ENCODE peak calls at places on chromosomes 3 and 15, in four cellular contexts. G, J, H and R are unnamed samples.

GRCh38 chr15:100627789-100628395 is 25.5 kb downstream of the ASB7 start:
- DNase-seq in H (peak), J (peak), G (peak), R (peak)

GRCh38 chr3:186464424-186465093 is 79.6 kb downstream of the CRYGS start:
- DNase-seq in G (peak), J (peak), H (peak), R (no peak)

GRCh38 chr3:39000008-39000450 is 51.7 kb downstream of the SCN11A start:
- DNase-seq in G (peak), H (no peak), J (peak), R (no peak)

GRCh38 chr15:89206908-89207331 is 14.5 kb downstream of the RLBP1 start:
- DNase-seq in H (peak), J (peak), G (peak), R (peak)

GRCh38 chr3:10930641-10931040 is 61.9 kb upstream of the SLC6A1 start:
- DNase-seq in G (no peak), H (peak), J (no peak), R (no peak)

GRCh38 chr15:32750981-32751380 is 33.2 kb downstream of the GREM1 start:
- DNase-seq in H (no peak), G (no peak), J (no peak), R (no peak)

GRCh38 chr15:40992241-40992741 is 39.0 kb downstream of the CHAC1 start:
- DNase-seq in G (no peak), H (no peak), J (no peak), R (no peak)

GRCh38 chr3:52244061-52244628 is 1.4 kb upstream of the PPM1M start:
- DNase-seq in G (no peak), J (no peak), H (no peak), R (peak)

GRCh38 chr3:128495435-128495970 is 2.5 kb upstream of the GATA2 start:
- DNase-seq in G (no peak), J (no peak), H (peak), R (no peak)

GRCh38 chr15:70815604-70816003 is 38.4 kb downstream of the LARP6 start:
- DNase-seq in G (no peak), H (no peak), J (peak), R (no peak)

GRCh38 chr3:196603683-196604082 is 35.2 kb downstream of the FBXO45 start:
- DNase-seq in J (no peak), H (peak), G (no peak), R (no peak)

GRCh38 chr3:43858052-43858701 is 167.4 kb downstream of the ABHD5 start:
- DNase-seq in J (no peak), H (peak), G (peak), R (no peak)

GRCh38 chr15:58447244-58448010 is 15.6 kb downstream of the LIPC start:
- DNase-seq in G (no peak), H (no peak), J (no peak), R (no peak)

GRCh38 chr15:35289029-35289617 is 204.0 kb upstream of the NANOGP8 start:
- DNase-seq in J (peak), G (peak), H (no peak), R (no peak)

GRCh38 chr3:196111939-196112386 is 30.1 kb upstream of the TFRC start:
- DNase-seq in J (no peak), H (no peak), G (peak), R (no peak)

GRCh38 chr15:99148851-99149276 is 44.0 kb downstream of the SYNM start:
- DNase-seq in H (no peak), G (no peak), J (no peak), R (no peak)

GRCh38 chr3:32781211-32781968 is 36.4 kb upstream of the TRIM71 start:
- DNase-seq in J (peak), G (peak), H (peak), R (peak)
- TF ChIP-seq EZH2 in J (no peak), G (no peak), H (no peak), R (no peak)

GRCh38 chr3:66401157-66401550 is 99.7 kb downstream of the LRIG1 start:
- DNase-seq in H (no peak), G (no peak), J (no peak), R (no peak)
- H3K4me3 ChIP-seq in H (no peak), G (no peak), J (no peak), R (no peak)

GRCh38 chr15:45376300-45376928 is 1.9 kb downstream of the GATM start:
- DNase-seq in J (no peak), H (no peak), G (no peak), R (no peak)

GRCh38 chr15:45378149-45378912 is at the start of gene GATM:
- DNase-seq in J (no peak), G (peak), H (peak), R (peak)

GRCh38 chr15:45377630-45378148 is 655 bp downstream of the GATM start:
- DNase-seq in J (no peak), H (peak), G (peak), R (no peak)

GRCh38 chr15:45375836-45376235 is 2.5 kb downstream of the GATM start:
- DNase-seq in H (no peak), J (no peak), G (no peak), R (no peak)

DNA sequence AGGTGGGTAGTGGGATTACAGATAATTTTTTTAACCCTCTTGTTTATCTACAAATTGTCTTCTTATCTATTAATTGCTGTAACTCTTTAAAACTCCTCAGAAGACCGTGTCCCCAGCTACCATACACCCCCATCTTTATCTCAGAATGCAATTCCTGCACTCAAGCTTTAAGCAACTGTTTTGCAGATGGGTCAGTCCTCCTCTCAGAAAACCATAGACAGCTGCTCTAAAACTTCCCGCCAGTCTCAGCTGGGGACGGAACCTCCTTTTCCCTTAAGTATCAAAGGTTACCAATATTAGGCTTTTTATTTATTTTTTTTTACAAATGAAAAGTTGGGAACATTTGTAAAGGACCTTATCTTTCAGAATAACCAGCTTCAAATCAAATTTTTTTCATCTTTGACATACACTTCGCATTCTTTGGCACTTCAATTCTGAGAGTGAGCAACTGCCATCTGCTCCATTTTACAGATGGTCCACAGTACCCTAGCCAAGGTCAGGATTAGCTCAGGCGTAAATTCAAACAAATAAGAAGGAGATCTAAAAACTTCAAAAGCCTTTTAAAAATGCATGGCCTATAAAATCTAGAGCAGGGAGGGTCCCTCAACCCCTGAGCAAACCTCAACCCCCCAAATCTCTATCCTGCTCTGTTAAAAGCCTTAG is 1.2 kb downstream of the GATM start:
- DNase-seq in H (no peak), J (no peak), G (no peak), R (no peak)
- TF ChIP-seq EZH2 in H (no peak), J (no peak), G (no peak), R (no peak)

DNA sequence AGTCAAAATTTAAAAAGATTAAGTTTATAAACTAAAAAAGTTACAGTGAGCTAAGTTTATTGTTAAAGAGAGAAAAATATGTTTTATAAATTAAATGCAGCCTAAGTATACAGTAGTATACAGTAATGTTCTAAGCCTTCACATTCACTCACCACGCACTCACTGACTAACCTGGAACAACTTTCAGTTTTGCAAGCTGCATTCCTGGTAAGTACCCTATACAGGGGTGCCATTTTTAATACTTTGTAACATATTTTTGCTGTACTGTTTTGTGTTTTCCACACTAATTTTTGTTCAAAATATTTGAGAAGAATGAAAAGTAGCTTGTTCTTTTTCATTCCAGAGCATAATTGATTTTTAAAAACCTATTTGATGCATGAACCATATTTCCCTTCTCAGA is 524.9 kb downstream of the RBMS3 start:
- DNase-seq in G (no peak), J (no peak), H (no peak), R (no peak)
- H3K4me3 ChIP-seq in G (no peak), J (no peak), H (no peak), R (no peak)

DNA sequence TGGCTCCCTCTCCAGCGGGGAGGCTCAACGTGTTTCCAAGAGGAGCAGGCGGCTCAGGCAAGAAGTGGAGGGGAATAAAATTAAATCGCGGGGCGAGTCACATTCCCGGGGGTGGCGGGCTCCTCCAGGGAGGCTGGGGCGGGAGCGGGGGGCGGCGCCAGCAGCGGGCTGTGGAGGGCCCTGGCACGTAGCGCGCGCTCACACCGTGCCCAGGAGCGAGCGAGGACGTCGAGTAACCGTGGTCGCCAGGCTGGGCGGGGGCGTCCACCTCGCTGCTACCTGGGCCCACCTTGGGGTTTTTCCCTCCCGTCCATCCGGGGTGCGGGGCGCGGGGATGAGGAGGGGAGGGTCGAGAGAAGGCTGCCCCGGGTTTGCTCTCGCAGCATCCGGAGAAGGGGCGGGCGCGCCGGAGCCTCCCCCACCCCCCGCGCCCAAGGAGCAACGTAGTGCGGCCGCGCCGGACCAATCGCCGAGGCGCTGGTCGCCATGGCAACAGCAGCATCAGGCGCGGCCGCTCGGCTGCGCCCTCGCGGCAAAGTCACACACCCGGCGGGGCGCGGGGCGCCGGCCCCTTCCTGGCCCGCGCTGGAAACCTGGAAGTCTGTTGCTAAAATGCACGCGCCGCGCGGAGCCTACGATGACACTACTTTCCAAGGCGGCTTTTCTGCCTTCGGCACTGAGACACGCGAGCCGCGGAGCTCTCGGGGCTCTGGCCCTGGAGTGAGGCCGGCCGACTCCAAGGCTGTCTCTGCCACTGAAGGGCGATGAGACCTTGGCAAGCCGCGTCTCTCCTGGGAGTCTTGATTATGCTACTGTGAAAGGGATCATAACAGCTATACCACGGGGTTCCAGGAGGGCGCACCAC is at the start of gene IQSEC1:
- DNase-seq in H (peak), J (no peak), G (peak), R (no peak)
- TF ChIP-seq EZH2 in H (no peak), J (no peak), G (no peak), R (no peak)

DNA sequence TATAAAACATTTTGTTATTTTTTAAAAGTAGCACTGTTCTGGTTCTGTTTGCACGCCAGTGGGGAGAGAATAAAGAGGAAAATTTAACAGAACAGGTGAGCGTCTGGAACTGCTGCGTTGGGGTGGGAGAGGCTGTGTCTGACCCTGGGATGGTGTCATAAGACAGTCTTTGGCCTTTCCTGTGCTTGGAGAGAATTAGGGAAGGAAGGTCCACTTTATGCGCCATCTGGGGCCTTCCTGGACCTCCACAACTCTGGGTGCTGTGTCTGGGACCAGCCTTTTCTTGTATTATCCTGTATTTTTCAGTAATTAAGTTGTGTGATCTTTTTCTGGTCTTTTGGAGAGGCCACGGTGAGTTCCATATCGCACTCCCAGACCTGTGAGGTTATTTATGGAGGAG is 3.3 kb downstream of the FAM43A start:
- DNase-seq in J (no peak), H (no peak), G (no peak), R (no peak)
- H3K4me3 ChIP-seq in J (no peak), H (no peak), G (peak), R (no peak)